ENCODE peak calls at places on chromosomes 5 and 9, in six cellular contexts. One of them, this sample, is unnamed.

GRCh38 chr9:96125624-96126023 is 176.4 kb downstream of the HSD17B3 start:
- DNase-seq in cardiac muscle cell: no peak
- DNase-seq in NCI-H1105: no peak
- DNase-seq in T-helper 1 cell: no peak
- DNase-seq in activated CD8-positive, alpha-beta memory T cell treated with anti-CD3 and anti-CD28 coated beads for 1 hour: no peak
- DNase-seq in IMR-90: no peak
- DNase-seq in this sample: no peak

GRCh38 chr5:59130441-59130840 is 547.6 kb downstream of the RAB3C start:
- DNase-seq in IMR-90: peak; percentile 77
- DNase-seq in T-helper 1 cell: no peak
- DNase-seq in NCI-H1105: no peak
- DNase-seq in cardiac muscle cell: no peak
- DNase-seq in activated CD8-positive, alpha-beta memory T cell treated with anti-CD3 and anti-CD28 coated beads for 1 hour: no peak
- DNase-seq in this sample: no peak

GRCh38 chr9:4137755-4138154 is 162.1 kb downstream of the GLIS3 start:
- DNase-seq in IMR-90: peak; percentile 87
- DNase-seq in T-helper 1 cell: no peak
- DNase-seq in activated CD8-positive, alpha-beta memory T cell treated with anti-CD3 and anti-CD28 coated beads for 1 hour: no peak
- DNase-seq in cardiac muscle cell: no peak
- DNase-seq in NCI-H1105: no peak
- DNase-seq in this sample: no peak

GRCh38 chr5:179793470-179794139 is at the start of gene LTC4S:
- DNase-seq in IMR-90: peak; percentile 27
- DNase-seq in cardiac muscle cell: no peak
- DNase-seq in activated CD8-positive, alpha-beta memory T cell treated with anti-CD3 and anti-CD28 coated beads for 1 hour: no peak
- DNase-seq in T-helper 1 cell: peak; percentile 55
- DNase-seq in NCI-H1105: no peak
- DNase-seq in this sample: no peak

GRCh38 chr5:89097103-89097502 is 214.1 kb upstream of the MEF2C start:
- DNase-seq in activated CD8-positive, alpha-beta memory T cell treated with anti-CD3 and anti-CD28 coated beads for 1 hour: no peak
- DNase-seq in NCI-H1105: peak; percentile 22
- DNase-seq in IMR-90: no peak
- DNase-seq in T-helper 1 cell: no peak
- DNase-seq in cardiac muscle cell: no peak
- DNase-seq in this sample: no peak

GRCh38 chr5:174381241-174381640 is 335.7 kb downstream of the NSG2 start:
- DNase-seq in T-helper 1 cell: no peak
- DNase-seq in cardiac muscle cell: no peak
- DNase-seq in IMR-90: no peak
- DNase-seq in activated CD8-positive, alpha-beta memory T cell treated with anti-CD3 and anti-CD28 coated beads for 1 hour: no peak
- DNase-seq in NCI-H1105: no peak
- DNase-seq in this sample: no peak

GRCh38 chr5:180153099-180153498 is 55.9 kb downstream of the RASGEF1C start:
- DNase-seq in NCI-H1105: no peak
- DNase-seq in activated CD8-positive, alpha-beta memory T cell treated with anti-CD3 and anti-CD28 coated beads for 1 hour: no peak
- DNase-seq in IMR-90: no peak
- DNase-seq in T-helper 1 cell: no peak
- DNase-seq in cardiac muscle cell: no peak
- DNase-seq in this sample: no peak

GRCh38 chr5:141881886-141882285 is 3.7 kb upstream of the PCDH1 start:
- DNase-seq in T-helper 1 cell: no peak
- DNase-seq in activated CD8-positive, alpha-beta memory T cell treated with anti-CD3 and anti-CD28 coated beads for 1 hour: no peak
- DNase-seq in cardiac muscle cell: no peak
- DNase-seq in IMR-90: no peak
- DNase-seq in NCI-H1105: no peak
- DNase-seq in this sample: no peak

GRCh38 chr5:135216072-135216812 is 182.2 kb upstream of the PITX1 start:
- DNase-seq in IMR-90: no peak
- DNase-seq in activated CD8-positive, alpha-beta memory T cell treated with anti-CD3 and anti-CD28 coated beads for 1 hour: no peak
- DNase-seq in NCI-H1105: no peak
- DNase-seq in cardiac muscle cell: no peak
- DNase-seq in T-helper 1 cell: no peak
- DNase-seq in this sample: no peak

GRCh38 chr5:152237531-152237930 is 167.5 kb downstream of the NMUR2 start:
- DNase-seq in activated CD8-positive, alpha-beta memory T cell treated with anti-CD3 and anti-CD28 coated beads for 1 hour: no peak
- DNase-seq in cardiac muscle cell: no peak
- DNase-seq in NCI-H1105: no peak
- DNase-seq in IMR-90: no peak
- DNase-seq in T-helper 1 cell: no peak
- DNase-seq in this sample: no peak

GRCh38 chr9:132412089-132412488 is 2.1 kb downstream of the CFAP77 start:
- DNase-seq in activated CD8-positive, alpha-beta memory T cell treated with anti-CD3 and anti-CD28 coated beads for 1 hour: no peak
- DNase-seq in T-helper 1 cell: peak; percentile 9
- DNase-seq in cardiac muscle cell: peak; percentile 54
- DNase-seq in NCI-H1105: no peak
- DNase-seq in IMR-90: no peak
- DNase-seq in this sample: no peak

GRCh38 chr9:34628656-34629491 is at the start of gene ARID3C:
- DNase-seq in cardiac muscle cell: peak; percentile 72
- DNase-seq in T-helper 1 cell: no peak
- DNase-seq in IMR-90: no peak
- DNase-seq in NCI-H1105: peak; percentile 42
- DNase-seq in activated CD8-positive, alpha-beta memory T cell treated with anti-CD3 and anti-CD28 coated beads for 1 hour: no peak
- DNase-seq in this sample: no peak